ENCODE peak calls at places on chromosomes 2 and 18, in six cellular contexts. G is IMR-90, T is tibial artery, O is sigmoid colon, D is MM.1S, B is A549. X is an unnamed sample. For H3K4me1, the result is how much of the 10 kb centered on the place peaks cover.

GRCh38 chr2:121898483-121898882 is 143.0 kb downstream of the TSN start:
- DNase-seq in T (no peak), D (peak), G (peak), O (no peak), B (no peak), X (no peak)

GRCh38 chr2:60728855-60729254 is 27.2 kb upstream of the PAPOLG start:
- DNase-seq in D (no peak), O (no peak), T (no peak), G (no peak), B (no peak), X (no peak)

GRCh38 chr18:7169601-7170000 is 52.0 kb upstream of the LAMA1 start:
- DNase-seq in G (no peak), O (no peak), B (no peak), D (no peak), T (no peak), X (no peak)

GRCh38 chr2:125167152-125167551 is 1142.1 kb downstream of the CNTNAP5 start:
- DNase-seq in T (no peak), G (peak), O (no peak), B (no peak), D (no peak), X (no peak)

GRCh38 chr2:3780477-3781402 is 77.4 kb downstream of the DCDC2C start:
- DNase-seq in G (peak), D (peak), T (no peak), O (no peak), B (peak), X (no peak)

GRCh38 chr2:200159366-200159720 is 147.2 kb upstream of the SPATS2L start:
- DNase-seq in B (no peak), D (no peak), O (no peak), T (no peak), G (peak), X (no peak)

GRCh38 chr2:49973917-49974368 is 819.6 kb upstream of the FSHR start:
- DNase-seq in D (peak), G (no peak), T (no peak), O (peak), B (peak), X (peak)

GRCh38 chr2:7745369-7745768 is 828.2 kb downstream of the RNF144A start:
- DNase-seq in T (no peak), O (no peak), D (no peak), B (no peak), G (no peak), X (no peak)

GRCh38 chr18:79642626-79643025 is 37.0 kb upstream of the CTDP1 start:
- DNase-seq in G (no peak), T (no peak), B (no peak), O (no peak), D (no peak), X (no peak)

GRCh38 chr2:84808279-84808678 is 72.6 kb downstream of the TRABD2A start:
- DNase-seq in D (peak), B (no peak), O (no peak), G (peak), T (no peak), X (no peak)

GRCh38 chr2:222791946-222792649 is 68.7 kb upstream of the ACSL3 start:
- DNase-seq in G (no peak), B (no peak), O (peak), D (no peak), T (peak), X (peak)

GRCh38 chr2:17878222-17879136 is at the start of gene KCNS3:
- DNase-seq in O (peak), T (peak), B (peak), D (peak), G (peak), X (no peak)

GRCh38 chr2:29295843-29296242 is 180.6 kb downstream of the CLIP4 start:
- DNase-seq in G (peak), T (no peak), B (peak), D (no peak), O (no peak), X (no peak)

GRCh38 chr2:189086710-189087109 is 92.9 kb downstream of the COL5A2 start:
- DNase-seq in T (no peak), G (peak), D (no peak), B (no peak), O (no peak), X (no peak)
- H3K4me1 ChIP-seq in T (under half), G (under half), D (under half), B (under half), O (under half), X (under half)

GRCh38 chr2:38115216-38116012 is 39.5 kb upstream of the CYP1B1 start:
- DNase-seq in B (peak), G (peak), O (peak), D (peak), T (peak), X (peak)
- H3K27ac ChIP-seq in B (no peak), G (no peak), O (no peak), D (no peak), T (no peak), X (no peak)

GRCh38 chr2:26346454-26347053 is at the start of gene ADGRF3:
- DNase-seq in D (peak), G (peak), B (no peak), T (peak), O (peak), X (no peak)

GRCh38 chr2:26347286-26347865 is 787 bp upstream of the ADGRF3 start:
- DNase-seq in G (peak), O (no peak), D (no peak), T (no peak), B (no peak), X (no peak)

GRCh38 chr2:26351375-26352090 is 4.9 kb upstream of the ADGRF3 start:
- DNase-seq in T (no peak), O (no peak), B (no peak), D (no peak), G (no peak), X (no peak)

GRCh38 chr2:26352892-26353291 is 6.3 kb upstream of the ADGRF3 start:
- DNase-seq in B (no peak), T (no peak), D (no peak), O (no peak), G (peak), X (no peak)

DNA sequence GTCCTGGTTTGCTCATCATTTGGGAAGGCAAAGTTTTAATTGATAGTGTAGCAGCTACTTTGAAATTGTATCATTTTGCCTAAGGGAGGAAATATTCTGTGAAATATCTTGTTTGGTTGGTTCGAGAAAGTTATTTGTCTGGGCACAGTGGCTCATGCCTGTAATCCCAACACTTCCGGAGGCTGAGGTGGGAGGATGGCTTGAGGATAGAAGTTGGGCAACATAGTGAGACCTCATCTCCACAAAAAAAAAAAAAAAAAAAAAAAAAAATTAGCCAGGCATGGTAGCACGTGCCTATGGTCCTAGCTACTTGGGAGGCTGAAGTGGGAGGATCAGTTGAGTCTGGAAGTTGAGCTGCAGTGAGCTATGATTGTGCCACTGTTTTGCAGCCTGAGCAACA is 3.1 kb upstream of the ADGRF3 start:
- DNase-seq in T (no peak), D (no peak), G (no peak), B (no peak), O (no peak), X (no peak)
- H3K4me3 ChIP-seq in T (no peak), D (no peak), G (no peak), B (no peak), O (no peak), X (no peak)

DNA sequence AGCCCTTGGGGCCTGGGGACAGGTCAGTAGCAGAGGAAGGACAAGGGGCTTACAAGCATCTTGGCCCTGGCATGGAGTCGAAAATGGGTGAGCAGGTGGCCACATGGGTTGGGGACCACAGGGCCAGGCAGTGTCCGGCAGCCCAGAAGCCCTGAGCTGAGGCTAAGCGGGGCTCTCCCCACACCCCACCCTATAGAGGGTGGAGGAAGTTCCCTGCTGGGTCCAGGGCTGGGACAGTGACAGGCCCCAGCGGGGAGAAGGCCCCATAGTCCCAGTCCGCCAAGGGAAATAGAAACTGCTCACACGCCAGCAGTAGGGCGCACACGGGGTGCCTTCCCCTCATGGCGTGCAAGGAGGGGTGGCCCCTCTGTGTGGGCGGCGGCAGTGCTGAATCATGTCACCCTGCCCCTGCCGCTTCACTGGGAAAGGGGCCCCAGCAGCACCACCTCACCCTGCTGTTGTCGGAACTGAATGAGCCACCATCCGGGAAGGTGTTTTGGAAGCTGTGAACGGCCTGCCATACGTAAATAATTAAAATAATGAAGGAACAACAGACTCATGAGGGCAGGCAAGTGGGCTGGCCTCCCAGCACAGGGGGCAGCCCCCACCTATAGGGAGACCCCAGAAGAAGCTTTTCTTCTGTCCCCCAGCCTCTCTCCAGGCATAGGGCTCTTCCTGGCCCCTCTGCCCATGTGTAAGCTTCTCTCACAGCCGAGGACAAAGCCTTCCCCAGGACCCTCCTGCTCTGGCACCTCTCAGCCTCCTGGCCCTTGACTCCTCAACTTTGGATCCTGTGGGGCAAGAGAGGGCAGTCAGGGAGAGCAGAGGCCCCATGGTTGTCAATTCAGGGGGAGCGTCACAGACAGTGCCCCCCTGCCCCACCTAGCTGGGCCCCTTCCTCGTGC is 12.7 kb upstream of the DUSP2 start:
- DNase-seq in G (no peak), D (no peak), B (no peak), O (peak), T (no peak), X (no peak)
- H3K4me1 ChIP-seq in G (under half), D (under half), B (under half), O (under half), T (under half), X (under half)